ENCODE peak calls at places on chromosomes 7 and 10, in eight cellular contexts. F, V, K, X, E, P, G and N are unnamed samples.

GRCh38 chr10:33116293-33116697 is 158.3 kb upstream of the ITGB1 start:
- DNase-seq in F (no peak), V (no peak), K (no peak), X (peak), E (peak), P (peak), G (peak), N (no peak)

GRCh38 chr7:38310601-38311057 is 37.2 kb upstream of the TARP start:
- DNase-seq in F (peak), V (no peak), K (peak), X (no peak), E (peak), P (peak), G (no peak), N (no peak)

GRCh38 chr7:30237271-30237695 is 47.1 kb upstream of the ZNRF2 start:
- DNase-seq in F (no peak), V (no peak), K (no peak), X (no peak), E (no peak), P (no peak), G (no peak), N (no peak)

GRCh38 chr7:102305414-102306268 is 19.0 kb downstream of the SH2B2 start:
- DNase-seq in F (no peak), V (no peak), K (no peak), X (no peak), E (no peak), P (no peak), G (no peak), N (no peak)

GRCh38 chr10:120788756-120789155 is 62.4 kb upstream of the WDR11 start:
- DNase-seq in F (no peak), V (no peak), K (no peak), X (no peak), E (no peak), P (no peak), G (no peak), N (no peak)

GRCh38 chr10:103829266-103829665 is 26.1 kb downstream of the SH3PXD2A start:
- DNase-seq in F (no peak), V (no peak), K (no peak), X (no peak), E (no peak), P (no peak), G (no peak), N (no peak)

GRCh38 chr7:150951181-150951520 is 27.0 kb downstream of the KCNH2 start:
- DNase-seq in F (no peak), V (no peak), K (no peak), X (no peak), E (no peak), P (no peak), G (no peak), N (no peak)

GRCh38 chr10:132248455-132249231 is 59.1 kb downstream of the STK32C start:
- DNase-seq in F (no peak), V (no peak), K (no peak), X (peak), E (peak), P (no peak), G (peak), N (peak)

GRCh38 chr10:10045765-10046028 is 972.0 kb upstream of the CELF2 start:
- DNase-seq in F (no peak), V (no peak), K (no peak), X (no peak), E (no peak), P (no peak), G (no peak), N (no peak)

GRCh38 chr7:123881300-123881699 is 36.3 kb downstream of the HYAL4 start:
- DNase-seq in F (no peak), V (no peak), K (no peak), X (no peak), E (no peak), P (no peak), G (no peak), N (no peak)

GRCh38 chr7:1062296-1063294 is 18.2 kb downstream of the GPR146 start:
- DNase-seq in F (no peak), V (no peak), K (no peak), X (no peak), E (no peak), P (no peak), G (no peak), N (no peak)

GRCh38 chr7:1059200-1060091 is 15.1 kb downstream of the GPR146 start:
- DNase-seq in F (no peak), V (no peak), K (peak), X (no peak), E (peak), P (no peak), G (peak), N (no peak)

GRCh38 chr7:1061180-1061579 is 16.8 kb downstream of the GPR146 start:
- DNase-seq in F (no peak), V (no peak), K (no peak), X (no peak), E (no peak), P (no peak), G (no peak), N (no peak)

GRCh38 chr7:1058821-1059199 is 14.5 kb downstream of the GPR146 start:
- DNase-seq in F (no peak), V (no peak), K (no peak), X (peak), E (no peak), P (no peak), G (no peak), N (peak)

DNA sequence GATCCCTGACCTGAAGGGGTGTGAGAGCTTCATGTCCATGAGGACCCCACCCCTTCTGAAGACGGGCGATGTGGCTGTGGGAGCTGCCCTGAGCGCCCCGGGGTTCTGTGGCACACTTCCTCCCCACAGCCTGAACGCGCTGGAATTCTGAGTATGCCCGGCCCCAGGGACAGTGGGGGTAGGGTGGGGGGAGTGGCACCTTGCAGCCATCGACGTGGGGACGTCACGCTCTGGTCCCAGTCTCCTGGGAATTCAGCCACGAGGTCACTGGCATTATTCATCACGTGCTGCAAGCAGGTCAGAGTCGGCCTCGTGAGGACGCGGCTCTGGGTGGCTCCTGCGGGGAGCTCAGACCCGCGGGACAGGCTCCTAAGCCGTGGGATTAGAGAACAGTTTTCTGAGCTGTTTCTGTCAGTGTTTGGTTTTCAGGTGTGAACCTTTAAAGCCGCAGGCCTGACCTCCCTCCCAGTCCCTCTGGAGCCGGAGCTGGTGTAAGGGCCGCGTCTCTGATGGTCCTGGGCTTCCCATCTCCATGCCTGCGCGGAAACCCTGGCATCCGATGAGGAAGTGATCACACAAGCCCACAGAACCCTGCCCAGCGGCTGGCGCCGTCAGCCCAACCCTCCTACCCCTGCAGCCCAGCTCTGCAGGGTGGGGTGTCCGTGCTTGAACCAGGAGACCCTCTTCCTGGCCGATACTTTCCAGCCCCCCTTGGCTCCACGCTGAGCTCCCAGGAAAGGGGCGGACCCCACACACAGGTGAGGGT is 16.2 kb downstream of the GPR146 start:
- DNase-seq in F (peak), V (no peak), K (no peak), X (no peak), E (peak), P (peak), G (no peak), N (no peak)
- H3K4me3 ChIP-seq in F (peak), V (no peak), K (no peak), X (no peak), E (no peak), P (peak), G (no peak), N (no peak)

GRCh38 chr7:74464931-74465906 is 11.5 kb downstream of the GTF2IRD1 start:
- DNase-seq in F (no peak), V (peak), K (no peak), X (no peak), E (peak), P (no peak), G (no peak), N (no peak)
- H3K27ac ChIP-seq in F (peak), V (peak), K (no peak), X (no peak), E (no peak), P (no peak), G (no peak), N (no peak)

GRCh38 chr10:13890233-13890616 is 303.5 kb downstream of the PRPF18 start:
- DNase-seq in F (no peak), V (no peak), K (no peak), X (no peak), E (no peak), P (no peak), G (no peak), N (no peak)

GRCh38 chr10:13893926-13894325 is 307.2 kb downstream of the PRPF18 start:
- DNase-seq in F (no peak), V (no peak), K (no peak), X (no peak), E (no peak), P (no peak), G (no peak), N (no peak)

GRCh38 chr10:13892871-13893270 is 306.1 kb downstream of the PRPF18 start:
- DNase-seq in F (no peak), V (no peak), K (no peak), X (no peak), E (no peak), P (no peak), G (no peak), N (no peak)

GRCh38 chr10:13891542-13892431 is 305.0 kb downstream of the PRPF18 start:
- DNase-seq in F (peak), V (no peak), K (no peak), X (no peak), E (peak), P (no peak), G (peak), N (no peak)

DNA sequence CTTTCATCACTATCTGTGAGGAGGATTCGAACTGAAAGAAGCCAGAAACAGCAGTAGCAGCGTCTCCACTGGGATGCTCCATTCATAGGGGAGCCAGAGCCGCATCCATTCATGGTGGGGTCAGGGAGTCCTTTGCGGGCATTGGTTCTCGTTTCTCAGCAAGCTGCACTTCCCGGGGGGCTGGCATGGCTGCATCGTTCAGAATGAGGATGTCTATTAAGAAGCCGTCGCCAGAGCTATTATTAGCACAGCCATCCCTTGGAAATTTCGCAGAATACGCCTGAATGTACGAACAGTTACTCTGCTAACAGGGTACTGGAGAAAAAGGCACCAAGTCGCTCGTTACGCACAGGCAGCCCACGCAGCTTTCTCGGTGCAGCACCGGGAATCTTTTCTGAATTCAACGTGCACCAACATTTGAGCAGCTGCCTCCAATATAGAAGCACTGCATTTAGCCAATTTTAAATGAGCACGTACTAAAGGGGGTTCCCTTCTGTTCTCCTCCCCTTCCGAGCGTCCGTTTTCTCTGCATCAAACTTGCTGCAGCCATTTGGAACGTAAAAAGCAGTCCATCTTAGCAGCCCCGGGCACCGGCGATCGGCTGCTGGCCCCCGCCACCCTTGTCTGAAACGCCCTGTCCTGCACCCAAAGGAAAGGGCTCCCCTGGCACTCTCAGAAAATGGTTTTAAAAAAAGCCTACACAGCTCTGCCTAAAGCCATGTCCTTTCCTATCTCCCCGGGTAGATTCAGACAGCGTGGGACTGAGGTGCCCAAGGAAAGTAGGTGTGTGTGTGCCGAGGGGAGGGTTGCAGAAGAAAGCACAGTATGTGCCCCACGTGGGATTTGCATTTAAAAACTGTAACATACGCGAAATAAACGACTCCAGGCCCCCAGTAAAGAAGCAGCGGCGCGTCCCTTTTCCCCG is 304.1 kb downstream of the PRPF18 start:
- DNase-seq in F (no peak), V (no peak), K (no peak), X (no peak), E (no peak), P (peak), G (peak), N (no peak)
- H3K4me3 ChIP-seq in F (peak), V (peak), K (peak), X (peak), E (no peak), P (peak), G (peak), N (peak)

GRCh38 chr7:154903083-154903731 is 99.7 kb downstream of the PAXIP1 start:
- DNase-seq in F (no peak), V (no peak), K (no peak), X (no peak), E (no peak), P (no peak), G (no peak), N (no peak)
- H3K27ac ChIP-seq in F (no peak), V (no peak), K (no peak), X (no peak), E (no peak), P (no peak), G (no peak), N (no peak)

GRCh38 chr7:1529383-1530116 is 952 bp upstream of the MAFK start:
- DNase-seq in F (no peak), V (no peak), K (no peak), X (no peak), E (no peak), P (no peak), G (no peak), N (no peak)
- H3K4me3 ChIP-seq in F (peak), V (no peak), K (no peak), X (no peak), E (no peak), P (no peak), G (peak), N (peak)